ENCODE peak calls at places on chromosomes 4 and X, in six cellular contexts. One of them, this sample, is unnamed.

GRCh38 chr4:8917868-8918783 is 46.5 kb upstream of the HMX1 start:
- DNase-seq in HFF-Myc: peak
- DNase-seq in BJ: no peak
- DNase-seq in left ventricle myocardium inferior: peak
- DNase-seq in astrocyte of the spinal cord: peak
- DNase-seq in CD8-positive, alpha-beta memory T cell: peak
- DNase-seq in this sample: peak

GRCh38 chrX:2320580-2321327 is 180.0 kb downstream of the DHRSX start:
- DNase-seq in HFF-Myc: peak
- DNase-seq in BJ: peak
- DNase-seq in left ventricle myocardium inferior: peak
- DNase-seq in astrocyte of the spinal cord: no peak
- DNase-seq in CD8-positive, alpha-beta memory T cell: no peak
- DNase-seq in this sample: no peak

GRCh38 chrX:71923516-71923915 is 12.9 kb downstream of the NHSL2 start:
- DNase-seq in HFF-Myc: no peak
- DNase-seq in BJ: no peak
- DNase-seq in left ventricle myocardium inferior: no peak
- DNase-seq in astrocyte of the spinal cord: no peak
- DNase-seq in CD8-positive, alpha-beta memory T cell: no peak
- DNase-seq in this sample: no peak

GRCh38 chr4:107034091-107034698 is 1.9 kb downstream of the DKK2 start:
- DNase-seq in HFF-Myc: no peak
- DNase-seq in BJ: no peak
- DNase-seq in left ventricle myocardium inferior: no peak
- DNase-seq in astrocyte of the spinal cord: peak
- DNase-seq in CD8-positive, alpha-beta memory T cell: no peak
- DNase-seq in this sample: no peak

GRCh38 chr4:80219301-80220025 is 22.2 kb downstream of the PRDM8 start:
- DNase-seq in HFF-Myc: no peak
- DNase-seq in BJ: no peak
- DNase-seq in left ventricle myocardium inferior: no peak
- DNase-seq in astrocyte of the spinal cord: no peak
- DNase-seq in CD8-positive, alpha-beta memory T cell: no peak
- DNase-seq in this sample: no peak

GRCh38 chr4:146333187-146333894 is 119.0 kb downstream of the REELD1 start:
- DNase-seq in HFF-Myc: peak
- DNase-seq in BJ: peak
- DNase-seq in left ventricle myocardium inferior: no peak
- DNase-seq in astrocyte of the spinal cord: peak
- DNase-seq in CD8-positive, alpha-beta memory T cell: no peak
- DNase-seq in this sample: no peak

GRCh38 chr4:141131738-141132688 is 1.3 kb downstream of the RNF150 start:
- DNase-seq in HFF-Myc: no peak
- DNase-seq in BJ: no peak
- DNase-seq in left ventricle myocardium inferior: peak
- DNase-seq in astrocyte of the spinal cord: peak
- DNase-seq in CD8-positive, alpha-beta memory T cell: no peak
- DNase-seq in this sample: no peak

GRCh38 chrX:34365482-34365881 is 233.4 kb upstream of the FAM47A start:
- DNase-seq in HFF-Myc: no peak
- DNase-seq in BJ: no peak
- DNase-seq in left ventricle myocardium inferior: no peak
- DNase-seq in astrocyte of the spinal cord: peak
- DNase-seq in CD8-positive, alpha-beta memory T cell: no peak
- DNase-seq in this sample: no peak

GRCh38 chr4:147709999-147710398 is 21.9 kb upstream of the ARHGAP10 start:
- DNase-seq in HFF-Myc: no peak
- DNase-seq in BJ: no peak
- DNase-seq in left ventricle myocardium inferior: no peak
- DNase-seq in astrocyte of the spinal cord: peak
- DNase-seq in CD8-positive, alpha-beta memory T cell: no peak
- DNase-seq in this sample: no peak

GRCh38 chr4:185149392-185149791 is 6.3 kb downstream of the SLC25A4 start:
- DNase-seq in HFF-Myc: no peak
- DNase-seq in BJ: no peak
- DNase-seq in left ventricle myocardium inferior: no peak
- DNase-seq in astrocyte of the spinal cord: no peak
- DNase-seq in CD8-positive, alpha-beta memory T cell: no peak
- DNase-seq in this sample: no peak

GRCh38 chrX:53319614-53320542 is 38.5 kb upstream of the IQSEC2 start:
- DNase-seq in HFF-Myc: no peak
- DNase-seq in BJ: no peak
- DNase-seq in left ventricle myocardium inferior: no peak
- DNase-seq in astrocyte of the spinal cord: no peak
- DNase-seq in CD8-positive, alpha-beta memory T cell: no peak
- DNase-seq in this sample: no peak

GRCh38 chr4:30722916-30723270 is 2.7 kb downstream of the PCDH7 start:
- DNase-seq in HFF-Myc: no peak
- DNase-seq in BJ: no peak
- DNase-seq in left ventricle myocardium inferior: no peak
- DNase-seq in astrocyte of the spinal cord: no peak
- DNase-seq in CD8-positive, alpha-beta memory T cell: no peak
- DNase-seq in this sample: no peak

GRCh38 chrX:150688911-150689451 is 4.2 kb upstream of the MTMR1 start:
- DNase-seq in HFF-Myc: peak
- DNase-seq in BJ: peak
- DNase-seq in left ventricle myocardium inferior: no peak
- DNase-seq in astrocyte of the spinal cord: peak
- DNase-seq in CD8-positive, alpha-beta memory T cell: no peak
- DNase-seq in this sample: peak

GRCh38 chr4:125283702-125284279 is 31.0 kb upstream of the FAT4 start:
- DNase-seq in HFF-Myc: no peak
- DNase-seq in BJ: no peak
- DNase-seq in left ventricle myocardium inferior: no peak
- DNase-seq in astrocyte of the spinal cord: peak
- DNase-seq in CD8-positive, alpha-beta memory T cell: no peak
- DNase-seq in this sample: peak

GRCh38 chr4:106914223-106914622 is 121.9 kb downstream of the DKK2 start:
- DNase-seq in HFF-Myc: no peak
- DNase-seq in BJ: no peak
- DNase-seq in left ventricle myocardium inferior: no peak
- DNase-seq in astrocyte of the spinal cord: no peak
- DNase-seq in CD8-positive, alpha-beta memory T cell: no peak
- DNase-seq in this sample: no peak

GRCh38 chr4:165360041-165360782 is 18.6 kb upstream of the CPE start:
- DNase-seq in HFF-Myc: peak
- DNase-seq in BJ: no peak
- DNase-seq in left ventricle myocardium inferior: no peak
- DNase-seq in astrocyte of the spinal cord: no peak
- DNase-seq in CD8-positive, alpha-beta memory T cell: no peak
- DNase-seq in this sample: no peak

GRCh38 chr4:147409350-147409749 is 71.5 kb upstream of the EDNRA start:
- DNase-seq in HFF-Myc: no peak
- DNase-seq in BJ: no peak
- DNase-seq in left ventricle myocardium inferior: no peak
- DNase-seq in astrocyte of the spinal cord: no peak
- DNase-seq in CD8-positive, alpha-beta memory T cell: no peak
- DNase-seq in this sample: no peak

GRCh38 chr4:76611611-76612010 is 176.6 kb downstream of the SHROOM3 start:
- DNase-seq in HFF-Myc: no peak
- DNase-seq in BJ: no peak
- DNase-seq in left ventricle myocardium inferior: no peak
- DNase-seq in astrocyte of the spinal cord: no peak
- DNase-seq in CD8-positive, alpha-beta memory T cell: no peak
- DNase-seq in this sample: no peak
- H3K4me3 ChIP-seq in HFF-Myc: no peak
- H3K4me3 ChIP-seq in BJ: no peak
- H3K4me3 ChIP-seq in left ventricle myocardium inferior: no peak
- H3K4me3 ChIP-seq in astrocyte of the spinal cord: no peak
- H3K4me3 ChIP-seq in CD8-positive, alpha-beta memory T cell: no peak
- H3K4me3 ChIP-seq in this sample: no peak

GRCh38 chr4:85607624-85608023 is 132.7 kb downstream of the ARHGAP24 start:
- DNase-seq in HFF-Myc: no peak
- DNase-seq in BJ: no peak
- DNase-seq in left ventricle myocardium inferior: no peak
- DNase-seq in astrocyte of the spinal cord: no peak
- DNase-seq in CD8-positive, alpha-beta memory T cell: no peak
- DNase-seq in this sample: no peak

GRCh38 chr4:85606505-85606904 is 131.6 kb downstream of the ARHGAP24 start:
- DNase-seq in HFF-Myc: no peak
- DNase-seq in BJ: no peak
- DNase-seq in left ventricle myocardium inferior: no peak
- DNase-seq in astrocyte of the spinal cord: no peak
- DNase-seq in CD8-positive, alpha-beta memory T cell: no peak
- DNase-seq in this sample: no peak

GRCh38 chr4:85598936-85599335 is 124.0 kb downstream of the ARHGAP24 start:
- DNase-seq in HFF-Myc: no peak
- DNase-seq in BJ: no peak
- DNase-seq in left ventricle myocardium inferior: no peak
- DNase-seq in astrocyte of the spinal cord: no peak
- DNase-seq in CD8-positive, alpha-beta memory T cell: no peak
- DNase-seq in this sample: no peak

GRCh38 chr4:85600501-85600900 is 125.6 kb downstream of the ARHGAP24 start:
- DNase-seq in HFF-Myc: no peak
- DNase-seq in BJ: no peak
- DNase-seq in left ventricle myocardium inferior: no peak
- DNase-seq in astrocyte of the spinal cord: no peak
- DNase-seq in CD8-positive, alpha-beta memory T cell: no peak
- DNase-seq in this sample: no peak

DNA sequence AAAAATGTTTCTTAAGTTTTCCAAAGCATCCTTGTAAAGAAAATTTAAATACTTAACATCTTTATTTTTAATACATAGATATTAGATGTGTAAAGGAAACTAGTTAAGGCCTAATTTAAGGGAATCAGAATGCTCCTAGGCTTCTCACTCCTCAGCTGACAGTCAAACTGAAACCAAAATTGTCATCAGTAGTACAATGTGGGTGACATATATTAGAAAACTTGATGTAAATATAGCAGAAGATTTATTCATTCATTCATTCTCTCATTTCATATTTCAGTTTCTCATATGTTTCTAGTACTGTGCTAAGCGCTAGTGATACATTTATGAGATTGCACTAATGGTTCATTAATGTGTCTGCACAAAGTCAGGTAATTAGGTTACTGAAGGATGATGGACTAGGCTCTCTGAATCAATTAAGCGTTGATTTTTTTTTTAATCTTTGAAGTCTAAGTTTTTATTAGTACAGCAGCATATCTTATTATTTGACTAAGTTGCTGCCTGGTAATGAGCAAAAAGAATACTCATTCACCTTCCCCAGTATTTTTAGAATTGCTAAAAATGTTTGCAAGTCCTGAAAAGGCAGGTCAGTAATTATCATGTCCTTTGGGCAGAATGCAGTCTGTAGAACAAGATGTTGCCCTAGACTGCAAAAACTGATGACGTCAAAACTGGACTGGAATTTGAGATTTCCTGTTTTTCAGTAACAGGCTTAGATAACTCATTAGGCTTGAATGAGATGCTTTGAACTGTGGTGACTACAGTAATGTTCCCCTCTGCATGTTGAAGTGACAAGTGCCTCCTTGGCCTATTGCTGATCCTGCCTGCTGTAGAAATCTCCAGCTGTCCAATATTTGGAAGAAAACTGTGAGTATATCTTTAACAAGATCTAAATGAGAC is 128.7 kb downstream of the ARHGAP24 start:
- DNase-seq in HFF-Myc: peak
- DNase-seq in BJ: peak
- DNase-seq in left ventricle myocardium inferior: no peak
- DNase-seq in astrocyte of the spinal cord: peak
- DNase-seq in CD8-positive, alpha-beta memory T cell: no peak
- DNase-seq in this sample: no peak
- H3K4me3 ChIP-seq in HFF-Myc: no peak
- H3K4me3 ChIP-seq in BJ: no peak
- H3K4me3 ChIP-seq in left ventricle myocardium inferior: no peak
- H3K4me3 ChIP-seq in astrocyte of the spinal cord: no peak
- H3K4me3 ChIP-seq in CD8-positive, alpha-beta memory T cell: no peak
- H3K4me3 ChIP-seq in this sample: no peak

GRCh38 chr4:25860586-25861421 is 2.0 kb downstream of the SEL1L3 start:
- DNase-seq in HFF-Myc: no peak
- DNase-seq in BJ: no peak
- DNase-seq in left ventricle myocardium inferior: no peak
- DNase-seq in astrocyte of the spinal cord: no peak
- DNase-seq in CD8-positive, alpha-beta memory T cell: no peak
- DNase-seq in this sample: no peak
- H3K4me3 ChIP-seq in HFF-Myc: no peak
- H3K4me3 ChIP-seq in BJ: no peak
- H3K4me3 ChIP-seq in left ventricle myocardium inferior: peak
- H3K4me3 ChIP-seq in astrocyte of the spinal cord: no peak
- H3K4me3 ChIP-seq in CD8-positive, alpha-beta memory T cell: peak
- H3K4me3 ChIP-seq in this sample: no peak

GRCh38 chrX:101799387-101799786 is 132.4 kb downstream of the ZMAT1 start:
- DNase-seq in HFF-Myc: peak
- DNase-seq in BJ: peak
- DNase-seq in left ventricle myocardium inferior: peak
- DNase-seq in astrocyte of the spinal cord: peak
- DNase-seq in CD8-positive, alpha-beta memory T cell: peak
- DNase-seq in this sample: peak
- H3K4me3 ChIP-seq in HFF-Myc: no peak
- H3K4me3 ChIP-seq in BJ: no peak
- H3K4me3 ChIP-seq in left ventricle myocardium inferior: peak
- H3K4me3 ChIP-seq in astrocyte of the spinal cord: no peak
- H3K4me3 ChIP-seq in CD8-positive, alpha-beta memory T cell: no peak
- H3K4me3 ChIP-seq in this sample: peak

DNA sequence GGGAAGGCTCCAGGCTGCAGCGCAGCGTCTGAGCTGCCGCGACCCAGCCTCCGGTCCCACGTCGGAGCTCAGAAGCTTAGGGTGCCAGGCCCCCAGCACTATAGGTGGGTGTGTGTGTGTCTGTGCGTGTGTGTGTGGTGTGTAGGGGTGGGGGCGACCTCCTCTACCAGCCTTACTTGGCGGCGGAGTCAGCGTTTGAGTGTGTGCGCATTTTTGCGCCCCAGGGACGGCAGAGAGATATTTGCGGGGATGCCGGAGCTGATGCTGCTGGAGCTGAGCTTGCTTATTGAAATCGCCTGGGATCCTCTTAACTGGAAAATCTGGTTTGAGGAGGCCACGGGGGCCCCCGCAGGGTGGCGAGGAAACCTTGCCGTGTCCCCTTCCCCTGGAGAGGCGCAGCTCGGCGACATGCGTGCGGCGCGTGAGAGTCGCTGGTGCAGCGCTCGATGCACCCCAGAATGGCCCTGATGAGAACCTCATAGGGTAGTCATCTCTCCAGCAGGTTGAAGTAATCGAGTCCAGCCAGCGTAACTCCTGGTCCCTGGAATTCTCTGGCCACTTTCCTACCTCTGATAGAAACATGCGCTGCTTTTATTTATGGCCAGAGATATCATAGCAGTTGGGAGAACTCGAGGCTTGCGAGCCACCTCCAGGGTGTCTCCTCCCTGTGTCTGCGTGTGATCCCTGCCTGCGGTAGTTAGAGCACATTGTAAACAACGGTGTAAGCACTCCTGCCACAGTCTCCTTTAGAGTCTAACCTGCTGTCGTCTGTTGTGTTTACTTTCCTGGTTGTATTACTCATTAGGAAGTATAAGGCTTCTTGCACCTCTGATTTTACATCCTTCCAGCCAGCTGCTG is 2.7 kb downstream of the ADGRL3 start:
- DNase-seq in HFF-Myc: no peak
- DNase-seq in BJ: no peak
- DNase-seq in left ventricle myocardium inferior: peak
- DNase-seq in astrocyte of the spinal cord: peak
- DNase-seq in CD8-positive, alpha-beta memory T cell: no peak
- DNase-seq in this sample: no peak
- H3K4me3 ChIP-seq in HFF-Myc: no peak
- H3K4me3 ChIP-seq in BJ: no peak
- H3K4me3 ChIP-seq in left ventricle myocardium inferior: peak
- H3K4me3 ChIP-seq in astrocyte of the spinal cord: peak
- H3K4me3 ChIP-seq in CD8-positive, alpha-beta memory T cell: no peak
- H3K4me3 ChIP-seq in this sample: peak

GRCh38 chr4:119693127-119693526 is 64.5 kb upstream of the PDE5A start:
- DNase-seq in HFF-Myc: no peak
- DNase-seq in BJ: no peak
- DNase-seq in left ventricle myocardium inferior: no peak
- DNase-seq in astrocyte of the spinal cord: peak
- DNase-seq in CD8-positive, alpha-beta memory T cell: no peak
- DNase-seq in this sample: no peak
- H3K4me3 ChIP-seq in HFF-Myc: no peak
- H3K4me3 ChIP-seq in BJ: no peak
- H3K4me3 ChIP-seq in left ventricle myocardium inferior: peak
- H3K4me3 ChIP-seq in astrocyte of the spinal cord: no peak
- H3K4me3 ChIP-seq in CD8-positive, alpha-beta memory T cell: no peak
- H3K4me3 ChIP-seq in this sample: no peak